ENCODE peak calls at places on chromosomes 1 and 21, in five cellular contexts. One of them, this sample, is unnamed.

GRCh38 chr21:44640761-44641160 is 3.6 kb downstream of the KRTAP10-10 start:
- DNase-seq in fibroblast of mammary gland: no peak
- DNase-seq in fibroblast of pulmonary artery: no peak
- DNase-seq in NCI-H1417: no peak
- DNase-seq in activated CD4-positive, alpha-beta T cell treated with anti-CD3 and anti-CD28 coated beads, Interleukin-2, amount 50 U/mL, for 24 hours: no peak
- DNase-seq in this sample: no peak

GRCh38 chr1:90045853-90046563 is 51.1 kb downstream of the ZNF326 start:
- DNase-seq in activated CD4-positive, alpha-beta T cell treated with anti-CD3 and anti-CD28 coated beads, Interleukin-2, amount 50 U/mL, for 24 hours: no peak
- DNase-seq in fibroblast of mammary gland: peak
- DNase-seq in NCI-H1417: peak
- DNase-seq in fibroblast of pulmonary artery: peak
- DNase-seq in this sample: no peak

GRCh38 chr1:188709146-188709545 is 1768.5 kb downstream of the BRINP3 start:
- DNase-seq in activated CD4-positive, alpha-beta T cell treated with anti-CD3 and anti-CD28 coated beads, Interleukin-2, amount 50 U/mL, for 24 hours: no peak
- DNase-seq in fibroblast of mammary gland: no peak
- DNase-seq in NCI-H1417: no peak
- DNase-seq in fibroblast of pulmonary artery: peak
- DNase-seq in this sample: no peak

GRCh38 chr1:12052008-12052573 is 11.0 kb upstream of the TNFRSF8 start:
- DNase-seq in fibroblast of pulmonary artery: peak
- DNase-seq in fibroblast of mammary gland: peak
- DNase-seq in activated CD4-positive, alpha-beta T cell treated with anti-CD3 and anti-CD28 coated beads, Interleukin-2, amount 50 U/mL, for 24 hours: no peak
- DNase-seq in NCI-H1417: no peak
- DNase-seq in this sample: peak

GRCh38 chr21:37153935-37154350 is 80.9 kb downstream of the TTC3 start:
- DNase-seq in fibroblast of pulmonary artery: peak
- DNase-seq in NCI-H1417: no peak
- DNase-seq in activated CD4-positive, alpha-beta T cell treated with anti-CD3 and anti-CD28 coated beads, Interleukin-2, amount 50 U/mL, for 24 hours: no peak
- DNase-seq in fibroblast of mammary gland: peak
- DNase-seq in this sample: no peak

GRCh38 chr1:45512641-45513054 is 9.0 kb downstream of the PRDX1 start:
- DNase-seq in NCI-H1417: peak
- DNase-seq in activated CD4-positive, alpha-beta T cell treated with anti-CD3 and anti-CD28 coated beads, Interleukin-2, amount 50 U/mL, for 24 hours: no peak
- DNase-seq in fibroblast of mammary gland: peak
- DNase-seq in fibroblast of pulmonary artery: peak
- DNase-seq in this sample: peak

GRCh38 chr1:211591980-211592493 is 13.1 kb upstream of the SLC30A1 start:
- DNase-seq in fibroblast of mammary gland: peak
- DNase-seq in activated CD4-positive, alpha-beta T cell treated with anti-CD3 and anti-CD28 coated beads, Interleukin-2, amount 50 U/mL, for 24 hours: no peak
- DNase-seq in NCI-H1417: no peak
- DNase-seq in fibroblast of pulmonary artery: peak
- DNase-seq in this sample: no peak

GRCh38 chr1:181112071-181112929 is 23.8 kb downstream of the IER5 start:
- DNase-seq in fibroblast of mammary gland: peak
- DNase-seq in fibroblast of pulmonary artery: peak
- DNase-seq in activated CD4-positive, alpha-beta T cell treated with anti-CD3 and anti-CD28 coated beads, Interleukin-2, amount 50 U/mL, for 24 hours: no peak
- DNase-seq in NCI-H1417: no peak
- DNase-seq in this sample: peak

GRCh38 chr1:91555821-91556531 is 55.3 kb downstream of the CDC7 start:
- DNase-seq in activated CD4-positive, alpha-beta T cell treated with anti-CD3 and anti-CD28 coated beads, Interleukin-2, amount 50 U/mL, for 24 hours: peak
- DNase-seq in fibroblast of pulmonary artery: peak
- DNase-seq in fibroblast of mammary gland: peak
- DNase-seq in NCI-H1417: no peak
- DNase-seq in this sample: no peak

GRCh38 chr1:221944247-221944870 is 202.5 kb upstream of the DUSP10 start:
- DNase-seq in NCI-H1417: no peak
- DNase-seq in fibroblast of mammary gland: no peak
- DNase-seq in fibroblast of pulmonary artery: no peak
- DNase-seq in activated CD4-positive, alpha-beta T cell treated with anti-CD3 and anti-CD28 coated beads, Interleukin-2, amount 50 U/mL, for 24 hours: no peak
- DNase-seq in this sample: no peak

GRCh38 chr21:39676054-39676771 is 63.5 kb downstream of the B3GALT5 start:
- DNase-seq in activated CD4-positive, alpha-beta T cell treated with anti-CD3 and anti-CD28 coated beads, Interleukin-2, amount 50 U/mL, for 24 hours: no peak
- DNase-seq in NCI-H1417: peak
- DNase-seq in fibroblast of pulmonary artery: peak
- DNase-seq in fibroblast of mammary gland: peak
- DNase-seq in this sample: no peak

GRCh38 chr1:203039609-203040517 is 13.6 kb downstream of the PPFIA4 start:
- DNase-seq in NCI-H1417: no peak
- DNase-seq in fibroblast of pulmonary artery: no peak
- DNase-seq in fibroblast of mammary gland: no peak
- DNase-seq in activated CD4-positive, alpha-beta T cell treated with anti-CD3 and anti-CD28 coated beads, Interleukin-2, amount 50 U/mL, for 24 hours: no peak
- DNase-seq in this sample: no peak

GRCh38 chr1:43525995-43526394 is 4.7 kb upstream of the PTPRF start:
- DNase-seq in fibroblast of pulmonary artery: peak
- DNase-seq in NCI-H1417: no peak
- DNase-seq in fibroblast of mammary gland: peak
- DNase-seq in activated CD4-positive, alpha-beta T cell treated with anti-CD3 and anti-CD28 coated beads, Interleukin-2, amount 50 U/mL, for 24 hours: no peak
- DNase-seq in this sample: no peak

GRCh38 chr1:101239095-101240040 is 2.5 kb downstream of the S1PR1 start:
- DNase-seq in fibroblast of pulmonary artery: no peak
- DNase-seq in NCI-H1417: no peak
- DNase-seq in fibroblast of mammary gland: no peak
- DNase-seq in activated CD4-positive, alpha-beta T cell treated with anti-CD3 and anti-CD28 coated beads, Interleukin-2, amount 50 U/mL, for 24 hours: peak
- DNase-seq in this sample: peak

GRCh38 chr1:21552715-21553114 is 43.5 kb downstream of the ALPL start:
- DNase-seq in NCI-H1417: no peak
- DNase-seq in fibroblast of pulmonary artery: peak
- DNase-seq in fibroblast of mammary gland: peak
- DNase-seq in activated CD4-positive, alpha-beta T cell treated with anti-CD3 and anti-CD28 coated beads, Interleukin-2, amount 50 U/mL, for 24 hours: no peak
- DNase-seq in this sample: no peak

GRCh38 chr1:23449918-23450317 is 25.4 kb upstream of the TCEA3 start:
- DNase-seq in fibroblast of mammary gland: no peak
- DNase-seq in fibroblast of pulmonary artery: no peak
- DNase-seq in NCI-H1417: no peak
- DNase-seq in activated CD4-positive, alpha-beta T cell treated with anti-CD3 and anti-CD28 coated beads, Interleukin-2, amount 50 U/mL, for 24 hours: no peak
- DNase-seq in this sample: peak

GRCh38 chr1:35807614-35808375 is at the start of gene AGO4:
- DNase-seq in NCI-H1417: peak
- DNase-seq in fibroblast of mammary gland: peak
- DNase-seq in activated CD4-positive, alpha-beta T cell treated with anti-CD3 and anti-CD28 coated beads, Interleukin-2, amount 50 U/mL, for 24 hours: peak
- DNase-seq in fibroblast of pulmonary artery: peak
- DNase-seq in this sample: peak

GRCh38 chr1:234578087-234578486 is 31.9 kb downstream of the IRF2BP2 start:
- DNase-seq in NCI-H1417: no peak
- DNase-seq in activated CD4-positive, alpha-beta T cell treated with anti-CD3 and anti-CD28 coated beads, Interleukin-2, amount 50 U/mL, for 24 hours: no peak
- DNase-seq in fibroblast of pulmonary artery: no peak
- DNase-seq in fibroblast of mammary gland: no peak
- DNase-seq in this sample: no peak

GRCh38 chr1:20102875-20103274 is 16.5 kb downstream of the PLA2G2D start:
- DNase-seq in NCI-H1417: no peak
- DNase-seq in fibroblast of mammary gland: peak
- DNase-seq in fibroblast of pulmonary artery: peak
- DNase-seq in activated CD4-positive, alpha-beta T cell treated with anti-CD3 and anti-CD28 coated beads, Interleukin-2, amount 50 U/mL, for 24 hours: no peak
- DNase-seq in this sample: no peak

GRCh38 chr1:203048555-203049051 is 22.3 kb downstream of the PPFIA4 start:
- DNase-seq in activated CD4-positive, alpha-beta T cell treated with anti-CD3 and anti-CD28 coated beads, Interleukin-2, amount 50 U/mL, for 24 hours: no peak
- DNase-seq in NCI-H1417: peak
- DNase-seq in fibroblast of pulmonary artery: no peak
- DNase-seq in fibroblast of mammary gland: no peak
- DNase-seq in this sample: no peak

GRCh38 chr1:192343304-192343703 is 26.5 kb downstream of the RGS21 start:
- DNase-seq in NCI-H1417: no peak
- DNase-seq in fibroblast of mammary gland: no peak
- DNase-seq in activated CD4-positive, alpha-beta T cell treated with anti-CD3 and anti-CD28 coated beads, Interleukin-2, amount 50 U/mL, for 24 hours: no peak
- DNase-seq in fibroblast of pulmonary artery: no peak
- DNase-seq in this sample: no peak

GRCh38 chr1:167059045-167059728 is 31.0 kb downstream of the GPA33 start:
- DNase-seq in NCI-H1417: peak
- DNase-seq in fibroblast of mammary gland: peak
- DNase-seq in fibroblast of pulmonary artery: peak
- DNase-seq in activated CD4-positive, alpha-beta T cell treated with anti-CD3 and anti-CD28 coated beads, Interleukin-2, amount 50 U/mL, for 24 hours: peak
- DNase-seq in this sample: peak

This sample was measured in left cardiac atrium.